ENCODE peak calls at places on chromosomes 16 and 17, in seven cellular contexts. T is PC-9, C is astrocyte of the spinal cord, J is WTC11, E is lower lobe of right lung, X is A549, K is heart right ventricle. G is an unnamed sample.

GRCh38 chr17:79792984-79793923 is 3.6 kb downstream of the CBX8 start:
- DNase-seq in T (no peak), C (peak), J (peak), E (no peak), X (peak), K (no peak), G (peak)

GRCh38 chr17:72152392-72152727 is 31.5 kb downstream of the SOX9 start:
- DNase-seq in T (no peak), C (no peak), J (no peak), E (no peak), X (no peak), K (no peak), G (no peak)

GRCh38 chr16:1821861-1822611 is 4.6 kb downstream of the HAGH start:
- DNase-seq in T (no peak), C (no peak), J (no peak), E (no peak), X (no peak), K (no peak), G (no peak)

GRCh38 chr16:77945126-77945525 is 77.2 kb upstream of the CLEC3A start:
- DNase-seq in T (no peak), C (peak), J (no peak), E (no peak), X (no peak), K (no peak), G (no peak)

GRCh38 chr17:38906429-38907172 is 18.8 kb upstream of the LASP1NB start:
- DNase-seq in T (no peak), C (no peak), J (no peak), E (no peak), X (no peak), K (no peak), G (peak)

GRCh38 chr17:9108166-9108565 is 86.9 kb downstream of the NTN1 start:
- DNase-seq in T (no peak), C (no peak), J (no peak), E (no peak), X (no peak), K (no peak), G (no peak)

GRCh38 chr17:3978421-3979275 is 14.4 kb upstream of the ATP2A3 start:
- DNase-seq in T (no peak), C (no peak), J (no peak), E (peak), X (no peak), K (no peak), G (no peak)

GRCh38 chr17:15442316-15443185 is 24.9 kb downstream of the CDRT4 start:
- DNase-seq in T (no peak), C (no peak), J (no peak), E (no peak), X (no peak), K (no peak), G (no peak)

GRCh38 chr16:67207857-67208524 is 9.1 kb downstream of the ELMO3 start:
- DNase-seq in T (peak), C (peak), J (no peak), E (no peak), X (peak), K (no peak), G (no peak)

GRCh38 chr16:69187891-69188451 is 1.0 kb downstream of the SNTB2 start:
- DNase-seq in T (peak), C (peak), J (peak), E (peak), X (peak), K (peak), G (peak)

GRCh38 chr16:83015871-83016270 is 389.1 kb downstream of the CDH13 start:
- DNase-seq in T (no peak), C (no peak), J (no peak), E (no peak), X (no peak), K (no peak), G (no peak)

GRCh38 chr16:4477966-4478365 is 1.8 kb downstream of the HMOX2 start:
- DNase-seq in T (peak), C (peak), J (no peak), E (no peak), X (no peak), K (no peak), G (no peak)

GRCh38 chr16:78576941-78577340 is 477.5 kb downstream of the WWOX start:
- DNase-seq in T (no peak), C (no peak), J (no peak), E (no peak), X (no peak), K (no peak), G (no peak)

GRCh38 chr17:75344664-75345063 is 55.4 kb upstream of the SLC25A19 start:
- DNase-seq in T (no peak), C (no peak), J (peak), E (no peak), X (no peak), K (no peak), G (no peak)

GRCh38 chr16:11384956-11385586 is 39.8 kb downstream of the RMI2 start:
- DNase-seq in T (no peak), C (no peak), J (no peak), E (no peak), X (no peak), K (no peak), G (no peak)

GRCh38 chr16:85369741-85370528 is 243.2 kb upstream of the GSE1 start:
- DNase-seq in T (peak), C (no peak), J (peak), E (peak), X (peak), K (peak), G (peak)

GRCh38 chr17:64661731-64661980 is 451 bp downstream of the SMURF2 start:
- DNase-seq in T (no peak), C (no peak), J (no peak), E (no peak), X (no peak), K (no peak), G (no peak)

GRCh38 chr17:49519781-49520180 is 24.7 kb downstream of the NGFR start:
- DNase-seq in T (no peak), C (no peak), J (no peak), E (no peak), X (no peak), K (peak), G (no peak)

GRCh38 chr16:1984347-1985225 is 593 bp downstream of the GFER start:
- DNase-seq in T (no peak), C (no peak), J (peak), E (no peak), X (no peak), K (no peak), G (peak)

GRCh38 chr16:69471121-69471520 is 46.7 kb downstream of the CYB5B start:
- DNase-seq in T (no peak), C (no peak), J (no peak), E (no peak), X (no peak), K (no peak), G (no peak)

GRCh38 chr17:64028874-64029464 is 8.5 kb upstream of the ICAM2 start:
- DNase-seq in T (peak), C (peak), J (peak), E (peak), X (peak), K (no peak), G (peak)

GRCh38 chr16:30985401-30986128 is 558 bp downstream of the HSD3B7 start:
- DNase-seq in T (peak), C (no peak), J (peak), E (peak), X (peak), K (no peak), G (peak)

GRCh38 chr17:72193395-72194106 is 72.7 kb downstream of the SOX9 start:
- DNase-seq in T (no peak), C (no peak), J (no peak), E (no peak), X (no peak), K (peak), G (peak)

GRCh38 chr17:79280010-79280409 is 205.4 kb downstream of the ENGASE start:
- DNase-seq in T (no peak), C (no peak), J (no peak), E (no peak), X (no peak), K (no peak), G (no peak)

GRCh38 chr17:8673621-8674020 is 43.1 kb upstream of the MYH10 start:
- DNase-seq in T (no peak), C (peak), J (no peak), E (no peak), X (no peak), K (no peak), G (no peak)

GRCh38 chr16:31082368-31083045 is 6.2 kb downstream of the PRSS53 start:
- DNase-seq in T (no peak), C (no peak), J (no peak), E (no peak), X (no peak), K (no peak), G (peak)

GRCh38 chr17:81549826-81550225 is 2.3 kb downstream of the FAAP100 start:
- DNase-seq in T (no peak), C (no peak), J (no peak), E (no peak), X (no peak), K (no peak), G (no peak)

GRCh38 chr16:10253344-10253855 is 71.2 kb upstream of the GRIN2A start:
- DNase-seq in T (no peak), C (no peak), J (no peak), E (no peak), X (no peak), K (no peak), G (no peak)

GRCh38 chr17:17562145-17562529 is 29.4 kb downstream of the PEMT start:
- DNase-seq in T (no peak), C (no peak), J (no peak), E (no peak), X (no peak), K (no peak), G (no peak)

GRCh38 chr16:83924686-83925085 is 25.8 kb downstream of the MLYCD start:
- DNase-seq in T (no peak), C (no peak), J (no peak), E (no peak), X (no peak), K (no peak), G (no peak)

GRCh38 chr17:3803308-3803640 is 2.3 kb upstream of the ITGAE start:
- DNase-seq in T (no peak), C (no peak), J (no peak), E (no peak), X (no peak), K (no peak), G (no peak)

GRCh38 chr17:61205931-61206330 is 193.7 kb upstream of the TBX2 start:
- DNase-seq in T (no peak), C (peak), J (no peak), E (no peak), X (no peak), K (no peak), G (no peak)

GRCh38 chr17:1259910-1260389 is 10.3 kb upstream of the BHLHA9 start:
- DNase-seq in T (no peak), C (peak), J (no peak), E (no peak), X (no peak), K (no peak), G (no peak)

GRCh38 chr16:73172621-73173312 is 124.8 kb upstream of the ZFHX3 start:
- DNase-seq in T (peak), C (peak), J (no peak), E (peak), X (peak), K (peak), G (peak)

GRCh38 chr17:41026668-41027471 is at the start of gene KRTAP1-5:
- DNase-seq in T (no peak), C (peak), J (no peak), E (no peak), X (no peak), K (no peak), G (no peak)

GRCh38 chr17:82392967-82393366 is 21.4 kb downstream of the UTS2R start:
- DNase-seq in T (no peak), C (no peak), J (no peak), E (no peak), X (no peak), K (no peak), G (no peak)

GRCh38 chr17:82330322-82331239 is 3.0 kb downstream of the SECTM1 start:
- DNase-seq in T (peak), C (peak), J (no peak), E (peak), X (no peak), K (peak), G (peak)

GRCh38 chr16:56525154-56525720 is 5.4 kb upstream of the BBS2 start:
- DNase-seq in T (no peak), C (no peak), J (no peak), E (no peak), X (no peak), K (no peak), G (no peak)

GRCh38 chr17:42325026-42325425 is 36.7 kb downstream of the STAT5A start:
- DNase-seq in T (peak), C (peak), J (no peak), E (no peak), X (peak), K (no peak), G (peak)

GRCh38 chr17:42323268-42323773 is 35.0 kb downstream of the STAT5A start:
- DNase-seq in T (no peak), C (no peak), J (no peak), E (no peak), X (no peak), K (no peak), G (no peak)

GRCh38 chr17:42321555-42321954 is 33.3 kb downstream of the STAT5A start:
- DNase-seq in T (no peak), C (no peak), J (no peak), E (no peak), X (no peak), K (no peak), G (no peak)

GRCh38 chr17:42317256-42317966 is 29.1 kb downstream of the STAT5A start:
- DNase-seq in T (no peak), C (no peak), J (no peak), E (no peak), X (no peak), K (no peak), G (peak)

DNA sequence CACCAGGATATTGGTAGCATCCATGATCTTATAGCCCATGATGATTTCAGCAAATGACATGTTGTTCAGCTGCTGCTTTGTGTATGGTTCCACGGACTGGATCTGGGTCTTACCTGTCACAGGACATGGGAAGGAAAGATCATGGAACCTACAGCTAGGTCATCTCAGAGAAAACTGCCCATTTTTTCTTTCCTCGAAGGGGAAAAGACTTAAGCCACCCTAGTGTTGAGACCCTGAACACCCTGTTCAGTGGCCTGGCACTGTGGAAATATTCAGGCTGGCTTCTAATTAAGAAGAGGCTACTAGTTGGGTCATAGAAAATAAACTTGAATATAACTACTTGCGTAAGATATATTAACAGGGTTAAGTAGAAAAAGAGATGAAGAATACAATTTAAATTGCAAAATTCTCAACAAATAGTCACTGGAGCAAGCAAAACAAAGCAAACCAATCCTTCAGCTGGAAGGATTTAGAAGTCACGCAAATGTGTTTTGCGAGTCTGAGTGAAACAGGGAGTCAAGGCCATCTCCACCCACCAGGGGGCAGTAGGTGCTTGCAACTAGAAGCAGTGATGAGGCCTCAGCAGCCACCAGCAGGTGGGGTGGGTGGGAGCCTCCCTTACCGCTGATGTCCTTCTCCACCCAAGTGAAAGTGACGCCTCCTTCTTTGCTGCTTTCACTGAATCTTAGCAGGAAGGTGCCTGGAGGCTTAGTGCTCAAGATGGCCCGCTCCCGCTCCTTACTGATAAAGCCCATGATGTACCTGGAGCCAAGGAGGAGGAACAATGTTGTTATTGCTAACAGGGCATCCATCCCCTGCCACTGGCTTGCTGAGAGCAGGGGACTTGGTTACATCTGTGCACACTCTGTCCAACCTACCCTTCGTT is 34.3 kb downstream of the STAT5A start:
- DNase-seq in T (peak), C (peak), J (peak), E (peak), X (peak), K (peak), G (peak)
- TF ChIP-seq CTCF in T (peak), C (peak), J (peak), E (peak), X (peak), K (peak), G (peak)

DNA sequence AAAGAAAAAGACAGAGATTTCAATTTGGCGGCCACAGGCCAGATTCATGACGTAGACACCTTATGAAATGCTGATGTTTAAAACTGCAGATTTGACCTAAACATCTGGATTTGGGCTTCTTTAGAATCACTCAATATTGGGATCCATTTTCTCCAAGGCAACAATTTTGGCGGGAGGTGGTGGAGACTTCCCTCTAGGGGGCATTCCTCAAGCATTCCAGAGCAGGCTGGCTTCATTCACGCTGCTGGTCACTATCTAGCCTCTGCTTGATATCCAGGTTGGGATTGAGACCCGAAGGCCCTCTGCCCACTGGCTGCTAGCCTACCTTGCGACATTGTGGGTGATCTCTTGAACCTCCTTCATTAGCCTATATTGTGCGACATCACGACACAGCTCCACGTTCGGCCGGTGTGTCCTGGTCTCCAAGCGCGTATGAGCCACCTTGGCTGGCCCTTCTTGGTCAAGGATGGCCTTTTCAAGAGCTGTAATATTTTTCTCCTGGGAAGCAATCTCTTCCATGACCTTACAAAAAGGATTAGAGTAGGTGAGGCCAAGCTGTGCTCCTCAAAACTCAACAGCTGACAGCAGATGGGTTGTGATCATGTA is 24.5 kb downstream of the FBXO39 start:
- DNase-seq in T (no peak), C (no peak), J (peak), E (no peak), X (no peak), K (no peak), G (no peak)
- TF ChIP-seq CTCF in T (no peak), C (no peak), J (no peak), E (peak), X (no peak), K (no peak), G (peak)

GRCh38 chr17:21377821-21378396 is 1.8 kb downstream of the KCNJ12 start:
- DNase-seq in T (no peak), C (no peak), J (peak), E (no peak), X (no peak), K (no peak), G (no peak)
- TF ChIP-seq CTCF in T (no peak), C (peak), J (no peak), E (no peak), X (no peak), K (no peak), G (peak)

GRCh38 chr16:80744856-80745255 is 59.5 kb downstream of the CDYL2 start:
- DNase-seq in T (no peak), C (no peak), J (no peak), E (no peak), X (no peak), K (no peak), G (no peak)

GRCh38 chr16:80743772-80744171 is 60.6 kb downstream of the CDYL2 start:
- DNase-seq in T (no peak), C (peak), J (no peak), E (no peak), X (no peak), K (no peak), G (no peak)

GRCh38 chr16:80742331-80742730 is 62.1 kb downstream of the CDYL2 start:
- DNase-seq in T (no peak), C (no peak), J (no peak), E (no peak), X (no peak), K (no peak), G (no peak)

GRCh38 chr16:80743273-80743672 is 61.1 kb downstream of the CDYL2 start:
- DNase-seq in T (no peak), C (no peak), J (no peak), E (no peak), X (no peak), K (no peak), G (no peak)

GRCh38 chr16:80746231-80746630 is 58.2 kb downstream of the CDYL2 start:
- DNase-seq in T (no peak), C (peak), J (no peak), E (no peak), X (no peak), K (no peak), G (no peak)
- TF ChIP-seq CTCF in T (no peak), C (no peak), J (no peak), E (no peak), X (no peak), K (no peak), G (no peak)

G was measured in hepatocyte.